ENCODE peak calls at places on chromosomes 6 and 20, in five cellular contexts. Q, I, P, M and H are unnamed samples.

GRCh38 chr20:41643504-41643938 is 25.3 kb upstream of the CHD6 start:
- DNase-seq in Q (no peak), I (peak; percentile 4), P (peak; percentile 81), M (peak; percentile 85), H (no peak)

GRCh38 chr20:63461364-63461763 is 11.1 kb downstream of the KCNQ2 start:
- DNase-seq in Q (no peak), I (peak; percentile 23), P (no peak), M (no peak), H (no peak)

GRCh38 chr6:41373919-41374617 is 38.7 kb downstream of the NCR2 start:
- DNase-seq in Q (no peak), I (no peak), P (no peak), M (no peak), H (no peak)

GRCh38 chr20:18773566-18773965 is 40.0 kb upstream of the SCP2D1 start:
- DNase-seq in Q (no peak), I (no peak), P (no peak), M (no peak), H (no peak)

GRCh38 chr6:3527797-3528067 is 70.9 kb upstream of the SLC22A23 start:
- DNase-seq in Q (no peak), I (no peak), P (no peak), M (no peak), H (no peak)

GRCh38 chr6:52341861-52342260 is 20.1 kb upstream of the PAQR8 start:
- DNase-seq in Q (no peak), I (no peak), P (peak; percentile 13), M (no peak), H (no peak)

GRCh38 chr6:110781522-110782200 is 33.6 kb downstream of the CDK19 start:
- DNase-seq in Q (no peak), I (no peak), P (no peak), M (no peak), H (no peak)

GRCh38 chr6:71481021-71481420 is 192.4 kb downstream of the OGFRL1 start:
- DNase-seq in Q (no peak), I (no peak), P (no peak), M (no peak), H (no peak)

GRCh38 chr6:110484321-110484720 is 7.9 kb upstream of the SLC22A16 start:
- DNase-seq in Q (no peak), I (no peak), P (peak; percentile 50), M (no peak), H (no peak)

GRCh38 chr6:86934365-86934764 is 3.0 kb upstream of the HTR1E start:
- DNase-seq in Q (no peak), I (no peak), P (no peak), M (no peak), H (no peak)

GRCh38 chr6:70860920-70861319 is 95.9 kb downstream of the B3GAT2 start:
- DNase-seq in Q (no peak), I (no peak), P (no peak), M (no peak), H (no peak)

GRCh38 chr20:57061058-57061900 is 205.2 kb downstream of the BMP7 start:
- DNase-seq in Q (peak; percentile 3), I (peak; percentile 60), P (no peak), M (no peak), H (no peak)

GRCh38 chr6:90175627-90176538 is 120.8 kb downstream of the BACH2 start:
- DNase-seq in Q (peak; percentile 72), I (no peak), P (no peak), M (no peak), H (no peak)

GRCh38 chr6:37130704-37131103 is 39.2 kb upstream of the PIM1 start:
- DNase-seq in Q (no peak), I (no peak), P (peak; percentile 56), M (no peak), H (no peak)

GRCh38 chr6:39086294-39086693 is 28.7 kb downstream of the SAYSD1 start:
- DNase-seq in Q (peak; percentile 53), I (no peak), P (no peak), M (no peak), H (no peak)